ENCODE peak calls at places on chromosomes 3 and 15, in four cellular contexts. T is GM12878, D is K562, P is HepG2. Z is an unnamed sample.

GRCh38 chr15:45715528-45715927 is 80.7 kb downstream of the SQOR start:
- DNase-seq in D (no peak), P (no peak), T (no peak), Z (no peak)

GRCh38 chr3:9795212-9795611 is 2.3 kb downstream of the ARPC4 start:
- DNase-seq in D (no peak), T (peak), P (no peak), Z (no peak)

GRCh38 chr15:70281811-70282307 is 184.1 kb upstream of the TLE3 start:
- DNase-seq in P (no peak), T (no peak), D (no peak), Z (no peak)

GRCh38 chr15:35288580-35288979 is 203.5 kb upstream of the NANOGP8 start:
- DNase-seq in D (no peak), P (no peak), T (no peak), Z (no peak)

GRCh38 chr15:57217716-57218598 is 158.3 kb upstream of the CGNL1 start:
- DNase-seq in T (no peak), P (no peak), D (no peak), Z (no peak)

GRCh38 chr3:142987080-142987700 is 14.2 kb upstream of the U2SURP start:
- DNase-seq in T (no peak), D (peak), P (peak), Z (no peak)

GRCh38 chr3:192911293-192911692 is 6.4 kb downstream of the MB21D2 start:
- DNase-seq in D (no peak), P (no peak), T (no peak), Z (no peak)

GRCh38 chr3:159922861-159923312 is 65.7 kb upstream of the IL12A start:
- DNase-seq in T (peak), P (no peak), D (no peak), Z (no peak)

GRCh38 chr3:10395671-10396070 is 74.8 kb upstream of the SEC13 start:
- DNase-seq in D (no peak), T (no peak), P (no peak), Z (no peak)

GRCh38 chr3:58804914-58805313 is 138.3 kb upstream of the FAM3D start:
- DNase-seq in T (no peak), D (no peak), P (no peak), Z (no peak)

GRCh38 chr3:148861277-148861869 is 3.7 kb upstream of the CPA3 start:
- DNase-seq in T (no peak), P (peak), D (peak), Z (no peak)

GRCh38 chr15:79089331-79089889 is 1.2 kb downstream of the RASGRF1 start:
- DNase-seq in P (no peak), T (no peak), D (no peak), Z (peak)

GRCh38 chr3:65851827-65852226 is 186.9 kb downstream of the MAGI1 start:
- DNase-seq in D (no peak), P (no peak), T (no peak), Z (no peak)

GRCh38 chr3:56818156-56818985 is 16.6 kb upstream of the ARHGEF3 start:
- DNase-seq in P (peak), D (no peak), T (no peak), Z (no peak)

GRCh38 chr3:74302959-74303358 is 311.5 kb downstream of the CNTN3 start:
- DNase-seq in P (no peak), D (no peak), T (no peak), Z (no peak)

GRCh38 chr3:85710490-85710889 is 751.7 kb downstream of the CADM2 start:
- DNase-seq in D (no peak), P (no peak), T (no peak), Z (no peak)

GRCh38 chr3:110352841-110353595 is 718.6 kb upstream of the NECTIN3 start:
- DNase-seq in P (no peak), T (no peak), D (no peak), Z (no peak)

GRCh38 chr3:38268522-38268921 is 2.9 kb downstream of the SLC22A13 start:
- DNase-seq in D (no peak), T (no peak), P (no peak), Z (no peak)

GRCh38 chr3:189714991-189715961 is 84.1 kb downstream of the TP63 start:
- DNase-seq in D (no peak), P (no peak), T (peak), Z (no peak)

GRCh38 chr3:192408007-192408655 is 319.2 kb downstream of the FGF12 start:
- DNase-seq in T (no peak), D (no peak), P (no peak), Z (peak)

GRCh38 chr3:151800449-151800848 is 13.5 kb upstream of the AADAC start:
- DNase-seq in T (no peak), P (peak), D (no peak), Z (no peak)

GRCh38 chr3:194782767-194783404 is 97.2 kb downstream of the FAM43A start:
- DNase-seq in P (peak), T (no peak), D (no peak), Z (no peak)

GRCh38 chr3:47421741-47422649 is 41.2 kb downstream of the PTPN23 start:
- DNase-seq in T (no peak), P (no peak), D (no peak), Z (no peak)

GRCh38 chr3:138457863-138458735 is 23.7 kb downstream of the ESYT3 start:
- DNase-seq in T (no peak), D (no peak), P (no peak), Z (no peak)

GRCh38 chr15:43187544-43188155 is 2.4 kb downstream of the CCNDBP1 start:
- DNase-seq in D (peak), T (no peak), P (peak), Z (no peak)

GRCh38 chr3:149291178-149291577 is 42.3 kb downstream of the TM4SF18 start:
- DNase-seq in T (no peak), D (peak), P (peak), Z (no peak)

GRCh38 chr3:136914739-136915138 is 43.0 kb upstream of the IL20RB start:
- DNase-seq in D (no peak), T (no peak), P (no peak), Z (no peak)

GRCh38 chr15:90851114-90851513 is 17.3 kb upstream of the FURIN start:
- DNase-seq in T (no peak), P (no peak), D (no peak), Z (no peak)

GRCh38 chr15:64667736-64668161 is 107.6 kb downstream of the RBPMS2 start:
- DNase-seq in D (no peak), T (no peak), P (no peak), Z (no peak)

GRCh38 chr3:111758642-111759041 is 100.4 kb upstream of the PHLDB2 start:
- DNase-seq in D (no peak), T (no peak), P (no peak), Z (no peak)

GRCh38 chr15:52760562-52760961 is 29.6 kb downstream of the ONECUT1 start:
- DNase-seq in T (no peak), P (no peak), D (no peak), Z (no peak)

GRCh38 chr15:89477411-89478242 is 18.8 kb downstream of the RHCG start:
- DNase-seq in P (no peak), D (no peak), T (no peak), Z (no peak)

GRCh38 chr3:157127831-157128767 is 31.8 kb downstream of the CCNL1 start:
- DNase-seq in D (no peak), P (peak), T (no peak), Z (no peak)

GRCh38 chr3:4993276-4994143 is 14.3 kb downstream of the BHLHE40 start:
- DNase-seq in D (no peak), P (no peak), T (no peak), Z (no peak)

GRCh38 chr3:106428565-106428994 is 559.8 kb upstream of the CBLB start:
- DNase-seq in P (no peak), D (no peak), T (no peak), Z (no peak)

GRCh38 chr3:55127565-55127964 is 199.7 kb upstream of the LRTM1 start:
- DNase-seq in D (no peak), T (no peak), P (no peak), Z (no peak)

GRCh38 chr3:7854721-7855120 is 646.9 kb upstream of the LMCD1 start:
- DNase-seq in P (no peak), T (no peak), D (no peak), Z (no peak)
- TF ChIP-seq CBFB in P (no peak), T (no peak), D (no peak), Z (no peak)

DNA sequence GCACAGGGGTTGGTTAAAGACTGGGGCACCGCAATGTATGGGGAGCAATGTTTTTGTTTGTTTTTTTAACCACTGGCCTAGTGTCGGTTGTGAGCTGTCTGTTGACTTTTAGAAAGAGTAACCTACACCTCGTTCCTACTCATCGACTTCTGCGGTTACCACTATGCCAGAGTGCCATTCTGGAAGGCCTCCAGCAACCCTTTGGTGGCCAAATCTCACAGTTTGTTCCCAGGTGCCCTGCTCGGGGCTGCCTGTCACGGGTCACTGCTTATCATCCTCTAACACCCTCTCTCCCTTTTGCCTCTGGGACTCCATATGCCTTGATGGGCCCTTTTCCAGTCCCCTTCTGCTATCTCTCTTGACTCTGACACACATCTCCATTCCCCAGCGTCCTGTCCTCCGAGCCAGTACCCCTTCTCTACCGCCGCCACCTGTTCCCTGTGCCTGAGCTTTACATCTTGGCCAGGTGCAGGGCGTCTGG is 290.4 kb upstream of the C2CD4B start:
- DNase-seq in P (no peak), T (no peak), D (no peak), Z (no peak)
- TF ChIP-seq ATF3 in P (no peak), T (no peak), D (no peak), Z (no peak)

GRCh38 chr3:21017115-21017852 is 733.7 kb downstream of the ZNF385D start:
- DNase-seq in D (no peak), P (no peak), T (no peak), Z (peak)
- TF ChIP-seq CBFB in D (no peak), P (no peak), T (no peak), Z (no peak)

DNA sequence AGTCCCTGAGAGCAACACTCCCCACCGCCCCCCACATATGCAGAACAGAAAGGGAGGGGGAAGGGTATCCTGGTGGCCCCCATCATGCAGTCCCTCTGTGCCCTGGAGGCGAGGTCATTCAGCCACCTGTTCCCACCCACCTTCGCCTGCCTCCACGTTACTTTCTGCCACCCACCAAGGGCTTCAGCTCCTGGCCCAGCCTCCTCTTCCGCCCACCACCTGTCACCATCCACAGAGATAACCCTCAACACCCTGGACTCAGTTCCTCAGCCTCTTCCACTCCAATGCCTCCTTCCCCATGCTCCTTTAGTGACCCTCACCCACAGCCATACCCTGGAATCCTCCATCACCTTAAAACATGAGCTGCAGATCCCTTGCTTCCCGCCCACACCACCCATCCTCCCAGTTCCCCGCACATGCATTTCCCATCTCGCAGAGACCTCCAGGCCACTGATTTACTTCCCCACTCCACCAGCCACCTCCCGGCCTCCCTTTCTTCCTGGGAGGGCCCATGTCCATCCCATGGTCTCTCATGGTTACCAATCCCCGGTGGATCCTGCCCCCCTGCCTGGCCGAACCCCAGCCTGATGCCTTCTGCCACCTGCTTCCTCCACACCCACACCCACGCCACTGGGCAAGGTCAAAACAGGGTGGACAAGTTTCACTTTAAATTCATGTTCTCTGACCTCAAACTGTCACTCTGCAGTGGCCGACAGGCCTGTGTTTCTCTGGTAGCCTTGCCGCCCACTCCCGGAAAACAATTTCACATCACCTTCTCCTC is 18.2 kb downstream of the HOMER2 start:
- DNase-seq in D (no peak), T (no peak), P (no peak), Z (no peak)
- TF ChIP-seq ATF3 in D (no peak), T (no peak), P (no peak), Z (no peak)

Z was measured in WTC11.